ENCODE peak calls at places on chromosomes 7 and 10, in six cellular contexts. R is SK-N-SH, X is astrocyte, G is IMR-90, U is hepatocyte, Z is GM23248. S is an unnamed sample.

GRCh38 chr7:6618621-6619020 is 3.2 kb downstream of the ZNF853 start:
- DNase-seq in Z (peak; percentile 58), R (no peak), X (peak; percentile 20), U (no peak), G (peak; percentile 39), S (no peak)

GRCh38 chr10:48890904-48891839 is 48.5 kb downstream of the LRRC18 start:
- DNase-seq in R (no peak), U (no peak), Z (peak; percentile 25), G (no peak), X (no peak), S (peak; percentile 31)

GRCh38 chr7:31974351-31974750 is 95.9 kb downstream of the PDE1C start:
- DNase-seq in Z (no peak), U (no peak), G (no peak), R (no peak), X (no peak), S (no peak)

GRCh38 chr7:156942708-156943090 is 6.8 kb upstream of the NOM1 start:
- DNase-seq in U (no peak), X (no peak), G (no peak), Z (peak; percentile 22), R (no peak), S (no peak)

GRCh38 chr7:93148135-93148534 is at the start of gene SAMD9L:
- DNase-seq in X (no peak), Z (peak; percentile 56), G (peak; percentile 28), U (no peak), R (no peak), S (no peak)

GRCh38 chr7:46764100-46764941 is 817.6 kb downstream of the TNS3 start:
- DNase-seq in G (peak; percentile 97), Z (peak; percentile 98), U (peak; percentile 65), R (no peak), X (peak; percentile 97), S (no peak)

GRCh38 chr7:117271566-117271965 is 51.3 kb downstream of the WNT2 start:
- DNase-seq in X (no peak), U (no peak), G (no peak), R (no peak), Z (no peak), S (no peak)

GRCh38 chr10:92995509-92995908 is 65.1 kb upstream of the CYP26C1 start:
- DNase-seq in U (no peak), Z (no peak), R (no peak), G (no peak), X (no peak), S (no peak)

GRCh38 chr7:105820667-105821066 is 55.7 kb downstream of the ATXN7L1 start:
- DNase-seq in G (no peak), Z (no peak), U (no peak), X (no peak), R (no peak), S (no peak)

GRCh38 chr10:36779238-36779846 is 346.1 kb upstream of the ANKRD30A start:
- DNase-seq in R (peak; percentile 74), U (peak; percentile 71), X (peak; percentile 22), Z (peak; percentile 82), G (peak; percentile 81), S (peak; percentile 71)

GRCh38 chr10:19922236-19922963 is 106.2 kb downstream of the PLXDC2 start:
- DNase-seq in G (peak; percentile 71), Z (peak; percentile 81), X (peak; percentile 90), R (no peak), U (peak; percentile 20), S (no peak)

GRCh38 chr7:7808156-7808555 is 89.7 kb upstream of the RPA3 start:
- DNase-seq in X (peak; percentile 62), U (peak; percentile 26), G (peak; percentile 87), Z (peak; percentile 64), R (no peak), S (no peak)

GRCh38 chr10:49526624-49527023 is 12.3 kb downstream of the ERCC6 start:
- DNase-seq in Z (peak; percentile 87), X (no peak), R (no peak), G (no peak), U (no peak), S (no peak)

GRCh38 chr7:5624386-5625365 is 156.8 kb downstream of the RNF216 start:
- DNase-seq in G (no peak), Z (no peak), U (no peak), X (no peak), R (peak; percentile 19), S (no peak)

DNA sequence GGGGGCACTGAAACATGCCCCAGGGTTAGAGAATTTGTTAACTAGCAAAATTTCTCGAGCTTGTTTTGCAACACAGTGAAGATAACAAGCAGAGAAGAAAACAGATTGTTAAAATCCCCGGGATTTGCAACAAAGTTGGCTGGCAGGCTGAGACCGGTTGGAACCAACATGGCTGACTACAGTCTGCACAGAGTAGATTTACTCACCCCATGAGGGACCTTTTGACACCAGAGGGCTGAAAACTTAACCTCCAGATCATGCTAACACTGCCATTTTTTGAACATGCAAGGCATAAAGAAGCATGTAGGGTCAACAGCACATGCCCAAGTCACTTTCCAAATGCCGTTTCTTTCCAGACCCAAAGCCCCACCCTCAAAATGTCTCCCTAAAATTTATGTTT is 95.2 kb upstream of the TMEM26 start:
- DNase-seq in U (peak; percentile 6), X (no peak), R (no peak), G (no peak), Z (no peak), S (no peak)
- H2AFZ ChIP-seq in U (no peak overlapping the region), X (no peak overlapping the region), R (no peak overlapping the region), G (no peak overlapping the region), Z (peak overlapping the region; percentile 34), S (no peak overlapping the region)

GRCh38 chr7:2864999-2865670 is 21.0 kb upstream of the GNA12 start:
- DNase-seq in Z (peak; percentile 61), G (peak; percentile 74), R (peak; percentile 92), X (peak; percentile 36), U (peak; percentile 76), S (peak; percentile 79)

GRCh38 chr7:2866601-2867000 is 22.5 kb upstream of the GNA12 start:
- DNase-seq in G (no peak), R (no peak), U (no peak), X (no peak), Z (no peak), S (no peak)

GRCh38 chr7:2862831-2863361 is 18.8 kb upstream of the GNA12 start:
- DNase-seq in G (peak; percentile 75), Z (no peak), X (peak; percentile 93), U (no peak), R (no peak), S (no peak)

GRCh38 chr7:2863461-2864066 is 19.5 kb upstream of the GNA12 start:
- DNase-seq in Z (peak; percentile 97), G (peak; percentile 97), R (peak; percentile 48), X (peak; percentile 97), U (peak; percentile 85), S (no peak)

DNA sequence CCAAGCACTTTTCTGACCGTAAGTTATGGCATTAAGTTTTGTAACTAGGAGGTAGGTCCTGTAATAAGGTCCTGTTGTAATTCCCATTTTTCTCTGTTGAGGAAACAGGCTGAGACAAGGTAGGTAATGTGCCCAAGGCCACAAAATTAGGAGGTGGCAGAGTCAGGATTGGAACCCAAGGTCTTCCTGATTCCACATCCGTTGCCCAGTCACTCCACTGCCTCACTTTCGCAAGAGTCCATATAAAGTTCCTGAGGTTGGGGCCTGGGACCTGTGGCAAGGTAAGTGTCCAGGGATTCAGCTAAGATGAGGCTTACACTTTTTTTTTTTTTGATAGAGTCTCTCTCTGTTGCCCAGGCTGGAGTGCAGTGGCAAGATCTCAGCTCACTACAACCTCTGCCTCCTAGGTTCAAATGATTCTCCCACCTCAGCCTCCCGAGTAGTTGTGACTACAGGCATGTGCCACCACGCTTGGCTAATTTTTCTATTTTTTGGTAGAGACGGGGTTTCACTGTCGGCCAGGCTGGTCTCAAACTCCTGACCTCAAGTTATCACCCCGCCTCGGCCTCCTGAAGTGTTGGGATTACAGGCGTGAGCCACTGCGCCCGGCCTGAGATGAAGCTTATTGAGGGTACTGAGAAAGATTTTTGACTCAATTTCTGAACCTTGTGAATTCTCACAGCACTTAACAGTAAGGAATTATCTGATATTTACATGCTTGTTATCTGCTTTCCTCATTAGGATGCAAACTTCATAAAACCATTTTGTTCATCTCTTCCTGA is 20.3 kb upstream of the GNA12 start:
- DNase-seq in X (no peak), G (no peak), U (no peak), Z (peak; percentile 39), R (no peak), S (no peak)
- H2AFZ ChIP-seq in X (peak overlapping the region; percentile 72), G (peak overlapping the region; percentile 97), U (peak overlapping the region; percentile 7), Z (peak overlapping the region; percentile 93), R (peak overlapping the region; percentile 98), S (no peak overlapping the region)

GRCh38 chr10:4837551-4837950 is 11.5 kb downstream of the AKR1E2 start:
- DNase-seq in U (no peak), R (no peak), Z (no peak), G (no peak), X (no peak), S (no peak)
- H2AFZ ChIP-seq in U (no peak overlapping the region), R (no peak overlapping the region), Z (no peak overlapping the region), G (no peak overlapping the region), X (no peak overlapping the region), S (no peak overlapping the region)

GRCh38 chr7:129569811-129570215 is 41.7 kb upstream of the NRF1 start:
- DNase-seq in U (peak; percentile 75), R (no peak), Z (peak; percentile 96), X (peak; percentile 91), G (peak; percentile 85), S (no peak)
- H2AFZ ChIP-seq in U (no peak overlapping the region), R (peak overlapping the region; percentile 58), Z (peak overlapping the region; percentile 75), X (no peak overlapping the region), G (no peak overlapping the region), S (no peak overlapping the region)

DNA sequence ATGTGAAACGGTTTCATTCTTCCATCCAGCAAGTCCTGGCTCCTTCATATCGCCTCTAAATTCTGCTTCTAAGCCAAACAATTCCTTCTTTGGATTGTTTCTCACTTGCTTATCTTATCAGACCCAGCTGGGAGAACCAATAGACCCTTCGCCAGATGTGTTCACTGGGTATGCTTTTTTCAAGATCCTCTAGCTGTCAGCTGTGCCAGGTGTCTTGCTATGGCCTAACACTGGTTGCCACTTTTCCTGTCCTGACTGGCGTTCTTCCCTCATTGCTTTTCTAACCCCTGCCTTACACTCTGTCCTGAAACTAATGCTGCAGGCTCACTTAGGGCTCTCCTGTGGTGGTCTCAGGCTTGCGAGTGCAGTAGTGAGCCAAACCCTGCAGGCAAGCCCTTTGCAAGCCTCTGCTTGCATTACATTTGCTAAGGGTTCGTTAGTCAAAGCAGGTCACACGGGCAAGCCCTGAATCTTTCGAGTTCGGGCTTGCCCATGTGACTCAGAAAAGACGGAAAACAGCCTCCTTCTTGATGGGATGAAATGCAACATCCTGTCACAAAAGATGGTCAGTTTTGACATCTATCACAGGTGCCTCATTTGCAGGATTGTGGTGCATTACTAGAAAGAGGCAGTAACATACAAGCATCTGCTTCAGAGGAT is 92.8 kb downstream of the VWC2 start:
- DNase-seq in Z (no peak), U (no peak), G (no peak), R (no peak), X (no peak), S (no peak)
- H2AFZ ChIP-seq in Z (no peak overlapping the region), U (no peak overlapping the region), G (no peak overlapping the region), R (no peak overlapping the region), X (no peak overlapping the region), S (peak overlapping the region; percentile 38)

DNA sequence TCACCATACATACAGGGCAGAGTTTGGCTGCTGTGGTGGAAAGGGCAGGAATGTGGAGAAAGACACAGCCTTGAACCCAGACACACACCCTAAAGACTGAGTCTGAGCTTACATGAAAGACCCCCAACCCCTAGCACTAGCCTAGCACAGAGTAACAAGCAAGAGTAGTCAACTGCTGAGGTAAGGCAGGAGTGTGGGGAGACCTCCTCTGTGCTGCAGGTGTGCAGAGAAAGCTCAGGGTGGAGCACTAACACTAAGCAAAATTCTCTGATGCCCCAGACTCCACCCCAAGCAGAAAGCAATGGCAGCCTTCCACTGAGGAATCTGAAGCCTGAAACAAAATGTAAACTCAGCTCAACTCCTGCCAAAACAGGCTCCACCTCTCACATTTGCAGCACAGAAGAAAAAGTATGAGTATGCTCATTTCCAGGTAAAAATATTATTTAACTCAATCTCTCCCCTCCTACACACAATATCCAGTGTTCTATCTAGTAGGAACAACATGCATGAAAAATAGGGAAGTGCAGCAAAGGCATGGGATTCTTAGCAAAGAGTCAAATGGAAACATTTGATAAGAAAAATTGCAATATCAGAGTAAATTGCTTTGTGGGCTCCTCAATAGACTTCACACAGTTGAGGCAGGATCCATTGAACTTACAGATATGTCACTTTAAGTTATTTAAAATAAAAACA is 151.1 kb downstream of the ANK3 start:
- DNase-seq in X (peak; percentile 52), G (peak; percentile 70), Z (peak; percentile 49), U (peak; percentile 42), R (peak; percentile 18), S (peak; percentile 37)
- H2AFZ ChIP-seq in X (no peak overlapping the region), G (peak overlapping the region; percentile 6), Z (peak overlapping the region; percentile 21), U (no peak overlapping the region), R (peak overlapping the region; percentile 23), S (peak overlapping the region; percentile 75)

S was measured in neural progenitor cell.